ENCODE peak calls at places on chromosomes 4 and X, in seven cellular contexts. H is HepG2, F is SK-N-SH, Q is K562, K is GM12878, X is H1, R is HCT116. B is an unnamed sample.

GRCh38 chr4:137070614-137071013 is 461.7 kb downstream of the PCDH18 start:
- DNase-seq in H (no peak), F (peak; percentile 2), Q (no peak), K (no peak), X (no peak), R (no peak), B (no peak)

GRCh38 chr4:162959056-162959455 is 207.6 kb downstream of the NAF1 start:
- DNase-seq in H (no peak), F (no peak), Q (no peak), K (peak; percentile 1), X (peak; percentile 46), R (peak; percentile 10), B (no peak)

GRCh38 chr4:181264908-181265307 is 978.3 kb upstream of the TENM3 start:
- DNase-seq in H (no peak), F (no peak), Q (no peak), K (no peak), X (no peak), R (no peak), B (no peak)

GRCh38 chr4:54930226-54930625 is 195.2 kb downstream of the KDR start:
- DNase-seq in H (no peak), F (no peak), Q (no peak), K (no peak), X (no peak), R (no peak), B (no peak)

GRCh38 chr4:57726154-57726553 is 616.0 kb upstream of the IGFBP7 start:
- DNase-seq in H (no peak), F (no peak), Q (no peak), K (no peak), X (no peak), R (no peak), B (no peak)

GRCh38 chr4:136811496-136812077 is 720.7 kb downstream of the PCDH18 start:
- DNase-seq in H (no peak), F (no peak), Q (no peak), K (no peak), X (no peak), R (no peak), B (no peak)

GRCh38 chrX:80747832-80748231 is 61.8 kb downstream of the BRWD3 start:
- DNase-seq in H (no peak), F (no peak), Q (no peak), K (no peak), X (no peak), R (no peak), B (no peak)

GRCh38 chr4:125676156-125676555 is 361.4 kb downstream of the FAT4 start:
- DNase-seq in H (no peak), F (no peak), Q (no peak), K (no peak), X (no peak), R (no peak), B (no peak)

GRCh38 chr4:89338206-89338605 is 30.6 kb upstream of the GPRIN3 start:
- DNase-seq in H (no peak), F (no peak), Q (no peak), K (no peak), X (no peak), R (no peak), B (no peak)

GRCh38 chrX:80173261-80173660 is 158.7 kb downstream of the TBX22 start:
- DNase-seq in H (no peak), F (no peak), Q (no peak), K (no peak), X (no peak), R (no peak), B (no peak)

GRCh38 chr4:28548549-28548948 is 1687.9 kb downstream of the STIM2 start:
- DNase-seq in H (no peak), F (no peak), Q (no peak), K (no peak), X (no peak), R (no peak), B (no peak)

GRCh38 chrX:154775611-154776349 is 13.1 kb downstream of the DKC1 start:
- DNase-seq in H (no peak), F (no peak), Q (no peak), K (no peak), X (no peak), R (no peak), B (no peak)

GRCh38 chr4:147799986-147800555 is 68.2 kb downstream of the ARHGAP10 start:
- DNase-seq in H (no peak), F (no peak), Q (no peak), K (peak; percentile 92), X (no peak), R (no peak), B (no peak)

GRCh38 chrX:44432641-44433040 is 89.2 kb upstream of the EFHC2 start:
- DNase-seq in H (no peak), F (no peak), Q (no peak), K (no peak), X (no peak), R (peak; percentile 8), B (peak; percentile 11)

GRCh38 chrX:139881572-139881971 is 51.3 kb downstream of the ATP11C start:
- DNase-seq in H (no peak), F (no peak), Q (no peak), K (no peak), X (no peak), R (no peak), B (no peak)

GRCh38 chrX:153693216-153694086 is 5.7 kb downstream of the SLC6A8 start:
- DNase-seq in H (no peak), F (no peak), Q (no peak), K (no peak), X (no peak), R (no peak), B (no peak)
- TF ChIP-seq YY1 in H (no peak), F (no peak), Q (no peak), K (no peak), X (no peak), R (no peak), B (no peak)

DNA sequence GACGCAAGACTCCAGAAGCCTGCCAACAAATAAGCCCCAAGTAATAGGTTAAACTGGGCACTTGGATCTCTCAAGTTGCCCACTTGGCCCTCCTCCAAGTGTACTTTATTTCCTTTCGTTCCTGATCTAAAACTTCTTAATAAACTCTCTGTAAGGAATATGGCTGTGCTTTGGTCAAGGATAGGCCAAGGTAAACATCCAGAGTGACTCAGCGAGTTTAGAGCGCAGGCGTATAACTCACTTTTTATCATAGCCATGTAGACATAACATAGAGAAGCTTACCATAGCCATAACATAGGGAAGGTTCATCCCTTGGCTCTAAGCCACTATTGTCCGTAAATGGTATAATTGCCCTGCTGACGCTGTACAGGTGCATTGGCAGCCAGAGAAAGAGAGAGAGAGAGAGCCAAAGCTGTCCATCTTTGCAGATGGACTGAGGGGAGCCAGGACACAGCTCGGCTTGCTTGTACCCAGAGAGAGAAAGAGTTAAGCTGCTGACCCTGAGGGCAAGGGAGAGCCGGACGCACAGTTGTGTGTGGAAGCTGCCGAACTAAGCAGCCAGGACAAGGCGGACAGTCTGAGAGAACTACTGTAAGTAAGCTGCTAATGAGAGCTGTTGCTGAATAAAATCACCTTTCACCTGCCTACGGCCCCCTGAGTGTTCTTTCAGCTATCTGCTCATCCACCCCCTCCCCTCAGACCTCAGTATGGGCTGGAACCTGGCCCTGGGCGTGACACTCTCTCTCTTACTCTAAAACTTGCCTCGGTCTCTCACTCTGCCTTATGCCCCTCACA is 1.8 kb downstream of the TLR1 start:
- DNase-seq in H (no peak), F (no peak), Q (no peak), K (no peak), X (no peak), R (no peak), B (no peak)
- H3K4me3 ChIP-seq in H (no peak overlapping the region), F (no peak overlapping the region), Q (no peak overlapping the region), K (peak overlapping the region; percentile 41), X (no peak overlapping the region), R (no peak overlapping the region), B (no peak overlapping the region)

GRCh38 chrX:119986203-119986602 is 42.7 kb upstream of the NKAP start:
- DNase-seq in H (no peak), F (no peak), Q (no peak), K (no peak), X (no peak), R (no peak), B (no peak)

GRCh38 chrX:119983494-119983893 is 39.9 kb upstream of the NKAP start:
- DNase-seq in H (no peak), F (no peak), Q (no peak), K (no peak), X (no peak), R (no peak), B (no peak)

GRCh38 chrX:119982145-119982544 is 38.6 kb upstream of the NKAP start:
- DNase-seq in H (no peak), F (no peak), Q (no peak), K (no peak), X (no peak), R (no peak), B (no peak)

GRCh38 chrX:119981286-119982070 is 37.9 kb upstream of the NKAP start:
- DNase-seq in H (peak; percentile 3), F (peak; percentile 61), Q (no peak), K (no peak), X (peak; percentile 49), R (peak; percentile 42), B (no peak)

GRCh38 chrX:119984652-119985051 is 41.1 kb upstream of the NKAP start:
- DNase-seq in H (no peak), F (no peak), Q (no peak), K (no peak), X (no peak), R (no peak), B (no peak)
- TF ChIP-seq YY1 in H (no peak), F (no peak), Q (no peak), K (no peak), X (no peak), R (no peak), B (no peak)

GRCh38 chr4:138659640-138660325 is 355.8 kb upstream of the NOCT start:
- DNase-seq in H (no peak), F (no peak), Q (no peak), K (no peak), X (peak; percentile 53), R (no peak), B (peak; percentile 66)
- H3K4me3 ChIP-seq in H (no peak overlapping the region), F (no peak overlapping the region), Q (no peak overlapping the region), K (no peak overlapping the region), X (peak overlapping the region; percentile 7), R (no peak overlapping the region), B (no peak overlapping the region)

GRCh38 chr4:146633471-146633800 is 5.3 kb upstream of the POU4F2 start:
- DNase-seq in H (no peak), F (no peak), Q (no peak), K (no peak), X (no peak), R (no peak), B (no peak)
- TF ChIP-seq YY1 in H (no peak), F (no peak), Q (no peak), K (no peak), X (no peak), R (no peak), B (no peak)

DNA sequence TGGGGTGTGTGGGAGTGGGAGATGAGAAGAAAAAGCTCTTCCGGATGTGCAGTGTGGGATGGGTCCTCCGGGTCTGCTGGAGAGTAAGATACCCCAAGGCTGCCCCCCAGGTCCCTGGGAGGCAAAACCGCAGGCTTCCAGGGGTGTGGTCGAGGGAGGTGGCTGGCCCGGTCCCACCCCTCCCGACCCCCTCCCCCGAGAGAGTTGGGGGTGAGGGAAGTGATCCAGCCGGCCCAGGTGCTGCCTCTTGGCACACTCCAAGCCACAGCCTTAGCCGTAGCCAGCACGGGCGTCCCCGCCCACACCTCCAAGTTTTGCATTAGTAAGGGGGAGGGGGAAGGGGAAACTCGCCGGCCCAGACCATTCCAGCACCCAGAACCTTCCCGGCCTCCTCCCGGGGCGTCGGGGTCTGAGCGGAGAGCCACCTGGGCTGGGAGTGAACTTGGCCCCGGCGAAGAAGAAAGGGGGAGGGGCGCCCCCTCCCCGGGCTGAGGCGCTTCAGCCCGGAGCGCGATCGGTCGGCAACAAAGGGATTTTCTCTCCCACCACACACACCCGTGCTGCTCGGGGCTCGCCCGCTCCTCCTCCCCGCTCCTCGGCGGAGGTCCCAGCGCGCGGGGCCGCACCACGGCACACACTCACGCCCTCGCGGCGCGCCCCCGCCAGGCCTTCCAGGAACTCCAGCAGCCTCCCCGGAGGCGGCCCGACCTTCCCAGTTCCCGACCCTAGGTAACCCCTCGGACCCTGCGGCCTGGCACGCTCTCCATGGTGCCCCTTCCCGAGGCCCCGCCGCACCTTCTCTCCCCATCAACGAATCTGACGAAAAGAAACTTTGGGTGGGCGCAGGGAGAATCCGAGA is 14.4 kb downstream of the BCOR start:
- DNase-seq in H (no peak), F (no peak), Q (peak; percentile 60), K (no peak), X (peak; percentile 57), R (no peak), B (no peak)
- H3K4me3 ChIP-seq in H (peak overlapping the region; percentile 52), F (no peak overlapping the region), Q (peak overlapping the region; percentile 15), K (peak overlapping the region; percentile 30), X (peak overlapping the region; percentile 29), R (no peak overlapping the region), B (peak overlapping the region; percentile 32)

B was measured in NT2/D1.